ENCODE peak calls at places on chromosomes 3 and 15, in seven cellular contexts. B, L, H, O, F, M and P are unnamed samples.

GRCh38 chr3:182710557-182711157 is 82.6 kb upstream of the ATP11B start:
- DNase-seq in B (peak), L (no peak), M (no peak), O (no peak), F (peak), H (no peak), P (no peak)

GRCh38 chr15:72487070-72487797 is 13.1 kb downstream of the ARIH1 start:
- DNase-seq in O (no peak), H (no peak), M (no peak), B (peak), F (no peak), L (no peak), P (no peak)

GRCh38 chr3:42263354-42264346 is 2.3 kb downstream of the CCK start:
- DNase-seq in O (no peak), M (peak), L (no peak), B (no peak), H (no peak), F (no peak), P (no peak)

GRCh38 chr3:10173926-10174435 is 9.3 kb downstream of the IRAK2 start:
- DNase-seq in B (peak), M (no peak), H (peak), O (peak), F (no peak), L (no peak), P (no peak)

GRCh38 chr15:26630857-26631256 is 142.0 kb downstream of the GABRB3 start:
- DNase-seq in B (peak), M (no peak), F (no peak), H (no peak), L (no peak), O (no peak), P (no peak)

GRCh38 chr3:135868801-135869200 is 96.7 kb upstream of the PPP2R3A start:
- DNase-seq in M (no peak), H (no peak), L (no peak), B (no peak), F (no peak), O (no peak), P (no peak)

GRCh38 chr3:139447486-139447885 is 28.8 kb downstream of the RBP2 start:
- DNase-seq in L (no peak), F (no peak), M (no peak), B (no peak), O (no peak), H (no peak), P (no peak)

GRCh38 chr15:68615301-68615700 is 36.5 kb downstream of the CORO2B start:
- DNase-seq in B (no peak), F (no peak), O (no peak), L (no peak), H (no peak), M (no peak), P (no peak)

GRCh38 chr3:151282921-151283320 is 4.6 kb upstream of the P2RY14 start:
- DNase-seq in B (peak), H (peak), M (no peak), L (no peak), O (no peak), F (peak), P (no peak)

GRCh38 chr3:61030469-61031035 is 220.7 kb downstream of the FHIT start:
- DNase-seq in M (no peak), L (no peak), F (no peak), H (no peak), O (no peak), B (no peak), P (no peak)

GRCh38 chr15:75725719-75726607 is 13.3 kb upstream of the CSPG4 start:
- DNase-seq in B (no peak), M (no peak), L (peak), H (no peak), O (no peak), F (no peak), P (no peak)

GRCh38 chr3:121793078-121793477 is 41.8 kb downstream of the IQCB1 start:
- DNase-seq in F (no peak), L (no peak), H (no peak), B (no peak), M (no peak), O (no peak), P (no peak)

GRCh38 chr15:58038426-58039106 is 26.9 kb downstream of the ALDH1A2 start:
- DNase-seq in F (peak), O (no peak), M (no peak), B (no peak), L (no peak), H (peak), P (no peak)

GRCh38 chr15:83398591-83398990 is 48.5 kb upstream of the SH3GL3 start:
- DNase-seq in F (peak), B (peak), L (no peak), H (peak), O (no peak), M (no peak), P (no peak)

GRCh38 chr3:72331076-72331475 is 517.2 kb downstream of the SHQ1 start:
- DNase-seq in H (no peak), L (no peak), F (no peak), O (no peak), M (no peak), B (no peak), P (no peak)

GRCh38 chr15:72005483-72005882 is 112.5 kb downstream of the MYO9A start:
- DNase-seq in H (no peak), M (no peak), O (no peak), B (no peak), L (no peak), F (no peak), P (no peak)

GRCh38 chr3:128730521-128730920 is 4.5 kb downstream of the RAB7A start:
- DNase-seq in M (no peak), H (no peak), F (no peak), O (no peak), B (no peak), L (no peak), P (no peak)
- TF ChIP-seq CTCF in M (no peak), H (no peak), F (no peak), O (no peak), B (no peak), L (no peak), P (no peak)

GRCh38 chr3:12312010-12312409 is 23.1 kb downstream of the PPARG start:
- DNase-seq in M (no peak), F (no peak), B (no peak), O (no peak), L (no peak), H (no peak), P (no peak)

GRCh38 chr3:12309716-12310115 is 20.8 kb downstream of the PPARG start:
- DNase-seq in M (no peak), L (no peak), H (no peak), F (no peak), B (no peak), O (no peak), P (no peak)

GRCh38 chr3:12316721-12317351 is 28.0 kb downstream of the PPARG start:
- DNase-seq in H (no peak), F (no peak), L (no peak), B (no peak), O (no peak), M (no peak), P (no peak)

GRCh38 chr3:12316253-12316652 is 27.4 kb downstream of the PPARG start:
- DNase-seq in L (no peak), O (no peak), B (no peak), H (no peak), M (no peak), F (no peak), P (no peak)

DNA sequence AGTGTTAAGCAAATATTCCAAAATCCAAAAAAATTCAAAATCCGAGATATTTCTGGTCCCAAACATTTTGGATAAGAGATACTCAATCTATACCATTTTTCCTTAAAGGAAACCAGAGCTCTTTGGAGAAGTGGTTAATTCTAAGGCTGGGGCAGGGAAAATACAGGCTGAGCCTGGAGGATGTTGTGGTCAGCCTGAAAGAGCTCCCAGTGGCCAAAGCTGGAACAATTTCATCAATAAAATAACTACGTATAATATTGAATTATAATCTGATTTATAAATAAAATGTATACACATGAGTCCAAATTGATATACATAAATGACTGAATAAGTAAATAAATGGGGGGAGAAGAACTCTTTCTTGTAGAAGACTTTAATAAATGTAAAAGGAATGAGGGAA is 24.6 kb downstream of the PPARG start:
- DNase-seq in B (no peak), H (no peak), L (no peak), O (no peak), F (no peak), M (no peak), P (no peak)
- TF ChIP-seq CTCF in B (peak), H (no peak), L (no peak), O (no peak), F (no peak), M (no peak), P (no peak)

GRCh38 chr3:52880474-52880873 is 16.9 kb downstream of the STIMATE start:
- DNase-seq in O (no peak), L (no peak), M (no peak), H (no peak), F (no peak), B (no peak), P (no peak)

GRCh38 chr3:52879581-52879980 is 17.8 kb downstream of the STIMATE start:
- DNase-seq in L (no peak), O (no peak), B (no peak), F (no peak), M (no peak), H (no peak), P (no peak)

GRCh38 chr3:52877085-52877484 is 20.3 kb downstream of the STIMATE start:
- DNase-seq in F (no peak), O (no peak), B (no peak), L (no peak), H (no peak), M (no peak), P (no peak)

GRCh38 chr3:52880047-52880446 is 17.3 kb downstream of the STIMATE start:
- DNase-seq in H (no peak), M (no peak), B (no peak), O (no peak), L (no peak), F (no peak), P (no peak)

GRCh38 chr3:52879090-52879489 is 18.3 kb downstream of the STIMATE start:
- DNase-seq in M (peak), B (no peak), F (no peak), L (no peak), H (no peak), O (no peak), P (no peak)
- TF ChIP-seq CTCF in M (peak), B (peak), F (no peak), L (no peak), H (peak), O (no peak), P (no peak)

GRCh38 chr15:82105458-82106205 is 59.8 kb upstream of the MEX3B start:
- DNase-seq in F (no peak), L (no peak), O (no peak), M (peak), B (peak), H (no peak), P (no peak)
- TF ChIP-seq CTCF in F (no peak), L (no peak), O (no peak), M (no peak), B (no peak), H (no peak), P (no peak)

GRCh38 chr15:52791776-52792175 is 1.6 kb upstream of the ONECUT1 start:
- DNase-seq in B (no peak), M (peak), L (no peak), H (no peak), F (no peak), O (no peak), P (no peak)

GRCh38 chr15:52790166-52790708 is at the start of gene ONECUT1:
- DNase-seq in F (peak), L (peak), H (no peak), B (peak), M (peak), O (no peak), P (no peak)

GRCh38 chr15:52789601-52790165 is 453 bp downstream of the ONECUT1 start:
- DNase-seq in H (no peak), L (no peak), M (no peak), B (no peak), O (no peak), F (no peak), P (no peak)

GRCh38 chr15:52789008-52789600 is 1.0 kb downstream of the ONECUT1 start:
- DNase-seq in F (no peak), B (no peak), L (no peak), H (no peak), O (no peak), M (no peak), P (no peak)

DNA sequence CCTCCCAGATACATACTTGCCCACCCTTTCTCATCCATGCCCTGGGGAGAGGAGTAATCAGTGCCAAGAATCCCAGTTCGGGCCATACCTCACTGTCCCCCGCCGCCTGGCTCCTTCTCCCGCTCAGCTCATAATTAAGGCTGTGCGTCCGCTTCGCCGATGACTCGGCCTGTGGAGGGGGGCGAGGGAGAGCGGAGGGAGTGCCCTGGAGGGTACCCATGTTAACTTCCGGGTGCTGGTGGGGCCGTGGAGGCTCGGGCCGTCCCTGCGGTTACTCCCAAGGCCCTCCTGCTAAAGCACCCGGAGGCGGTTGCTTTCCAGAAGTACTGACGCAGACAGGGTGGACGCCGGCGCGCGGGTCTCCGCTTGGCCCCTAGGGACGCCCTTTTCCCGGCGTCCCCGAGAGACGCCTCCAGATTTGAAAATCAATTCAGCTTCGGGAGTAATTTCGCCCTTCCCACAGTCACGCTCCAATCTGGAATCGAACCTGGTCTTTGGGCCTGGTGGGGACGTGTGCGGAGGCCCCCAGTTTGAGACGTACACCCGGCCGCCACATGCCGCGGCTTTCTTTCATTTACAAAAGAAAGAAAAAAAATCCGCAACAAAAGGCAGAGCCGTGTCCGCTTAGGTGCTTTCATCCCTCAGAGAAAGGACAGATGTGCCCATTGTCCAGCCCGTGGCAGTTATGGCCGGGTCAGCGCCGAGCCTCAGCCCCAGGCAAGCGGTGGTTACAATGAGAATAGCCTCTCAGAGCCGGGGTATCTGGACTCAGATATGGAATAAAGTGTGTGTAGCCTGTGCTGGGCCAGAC is 1.0 kb upstream of the ONECUT1 start:
- DNase-seq in F (no peak), O (no peak), B (no peak), M (peak), L (no peak), H (no peak), P (no peak)
- TF ChIP-seq CTCF in F (no peak), O (no peak), B (peak), M (peak), L (no peak), H (no peak), P (no peak)

GRCh38 chr3:143604849-143605660 is 243.2 kb downstream of the SLC9A9 start:
- DNase-seq in F (no peak), O (no peak), H (no peak), B (no peak), M (no peak), L (no peak), P (no peak)

GRCh38 chr3:143603774-143604173 is 244.5 kb downstream of the SLC9A9 start:
- DNase-seq in B (no peak), O (no peak), H (no peak), L (no peak), F (no peak), M (no peak), P (no peak)

GRCh38 chr3:143600762-143601161 is 247.5 kb downstream of the SLC9A9 start:
- DNase-seq in L (no peak), M (no peak), F (peak), H (no peak), O (no peak), B (no peak), P (no peak)

GRCh38 chr3:143604402-143604801 is 243.9 kb downstream of the SLC9A9 start:
- DNase-seq in H (no peak), F (no peak), O (no peak), L (no peak), B (no peak), M (no peak), P (no peak)

GRCh38 chr3:143601738-143602480 is 246.4 kb downstream of the SLC9A9 start:
- DNase-seq in O (no peak), M (peak), B (no peak), H (peak), F (peak), L (no peak), P (no peak)
- TF ChIP-seq CTCF in O (no peak), M (no peak), B (no peak), H (no peak), F (peak), L (no peak), P (no peak)

GRCh38 chr3:140552898-140553297 is 125.0 kb upstream of the TRIM42 start:
- DNase-seq in O (no peak), F (no peak), H (no peak), L (no peak), B (no peak), M (no peak), P (no peak)
- TF ChIP-seq CTCF in O (peak), F (no peak), H (no peak), L (no peak), B (no peak), M (no peak), P (no peak)

DNA sequence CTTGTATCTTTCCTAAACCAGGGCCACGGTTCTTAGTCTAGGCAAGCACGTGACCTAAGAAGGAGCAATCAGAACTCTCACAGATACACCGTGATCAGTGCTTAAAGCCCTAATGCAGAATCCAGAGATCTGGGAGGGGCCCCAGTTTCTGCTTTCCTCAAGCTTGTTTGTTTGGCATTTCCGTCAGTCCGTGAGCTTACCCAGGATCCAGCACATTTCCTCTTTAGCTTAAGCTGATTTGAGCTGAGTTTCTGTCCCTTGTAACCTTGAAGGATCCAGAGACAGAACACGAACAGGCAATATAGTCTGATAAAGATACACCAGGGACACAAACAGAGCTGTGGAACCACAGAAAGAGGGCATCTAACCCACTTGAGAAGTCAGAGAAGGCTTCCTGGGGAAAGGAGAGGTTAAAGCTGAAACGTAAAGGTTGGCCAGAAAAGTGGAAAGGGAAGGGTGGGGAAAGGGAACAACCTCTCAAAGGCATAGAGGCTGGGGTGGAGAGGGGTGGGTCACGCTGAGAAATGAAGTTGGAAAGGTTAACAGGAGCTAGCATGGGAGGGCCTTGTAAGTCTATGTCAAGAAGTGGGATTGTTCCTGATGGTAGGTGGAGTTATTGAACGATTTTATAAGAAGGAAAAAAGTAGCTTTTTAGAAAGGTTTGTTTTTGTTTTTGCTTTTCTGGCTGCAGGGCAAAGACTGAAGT is 42.1 kb upstream of the RARB start:
- DNase-seq in H (no peak), F (no peak), M (no peak), O (no peak), B (no peak), L (no peak), P (no peak)
- TF ChIP-seq CTCF in H (no peak), F (no peak), M (no peak), O (no peak), B (no peak), L (no peak), P (no peak)

GRCh38 chr3:134462236-134463059 is 23.3 kb downstream of the ANAPC13 start:
- DNase-seq in B (peak), O (no peak), H (no peak), M (no peak), F (no peak), L (no peak), P (no peak)
- TF ChIP-seq CTCF in B (no peak), O (no peak), H (no peak), M (no peak), F (no peak), L (no peak), P (no peak)

GRCh38 chr15:44808557-44808956 is 72.2 kb downstream of the TRIM69 start:
- DNase-seq in L (no peak), B (no peak), F (no peak), O (no peak), M (no peak), H (no peak), P (no peak)

GRCh38 chr15:44813231-44813630 is 76.9 kb downstream of the TRIM69 start:
- DNase-seq in O (no peak), F (no peak), H (no peak), B (no peak), L (no peak), M (no peak), P (no peak)

GRCh38 chr15:44811347-44811746 is 75.0 kb downstream of the TRIM69 start:
- DNase-seq in M (no peak), B (no peak), L (no peak), F (no peak), O (no peak), H (no peak), P (no peak)

GRCh38 chr15:44810237-44810636 is 73.9 kb downstream of the TRIM69 start:
- DNase-seq in H (no peak), O (no peak), M (no peak), F (no peak), L (no peak), B (no peak), P (no peak)

DNA sequence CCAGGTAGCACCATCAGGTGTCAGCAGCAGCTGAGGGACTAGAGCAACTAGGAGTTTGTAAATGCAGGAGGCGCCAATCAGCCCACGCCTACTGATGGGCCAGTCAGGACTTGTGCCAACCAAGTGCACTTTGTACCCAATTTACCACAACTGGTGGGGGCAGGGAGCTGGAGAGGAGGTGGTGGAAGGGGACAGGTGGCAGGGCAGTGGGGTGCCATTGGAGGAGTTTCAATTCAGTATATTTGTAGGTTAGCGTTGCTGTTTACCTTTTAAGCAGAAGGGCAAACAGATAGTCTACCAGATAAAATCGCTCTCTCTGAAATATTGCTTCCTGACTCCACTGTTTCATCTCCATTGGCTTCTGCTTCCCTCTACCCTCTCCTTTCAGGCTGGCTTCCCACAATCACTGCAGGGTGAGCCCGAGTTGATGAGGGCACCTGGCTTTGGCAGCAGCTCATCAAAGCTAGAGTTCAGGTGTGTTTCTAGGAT is 75.7 kb downstream of the TRIM69 start:
- DNase-seq in O (no peak), L (no peak), B (no peak), M (no peak), F (no peak), H (no peak), P (no peak)
- TF ChIP-seq CTCF in O (no peak), L (no peak), B (no peak), M (no peak), F (no peak), H (no peak), P (no peak)